ENCODE peak calls at places on chromosome 1, in nine cellular contexts. L is LoVo, U is nephron progenitor cell, A is SHP77, G is cardiac muscle cell, S is fibroblast of the aortic adventitia, Y is osteocyte, D is fibroblast of pulmonary artery, O is fibroblast of villous mesenchyme. N is an unnamed sample.
A peak's percentile ranks its signal among the peaks of the same experiment; 100 is the strongest.

GRCh38 chr1:151851886-151852285 is 1.6 kb downstream of the THEM5 start:
- DNase-seq in D (no peak), S (no peak), G (no peak), Y (no peak), L (no peak), A (no peak), O (no peak), U (no peak), N (no peak)

GRCh38 chr1:238675241-238675640 is 711.1 kb upstream of the CHRM3 start:
- DNase-seq in A (no peak), G (no peak), Y (no peak), U (no peak), O (no peak), L (no peak), D (no peak), S (no peak), N (no peak)

GRCh38 chr1:239558992-239559391 is 172.6 kb downstream of the CHRM3 start:
- DNase-seq in S (no peak), Y (no peak), O (no peak), G (no peak), D (no peak), L (no peak), A (no peak), U (no peak), N (no peak)

GRCh38 chr1:210373878-210374599 is 45.3 kb downstream of the HHAT start:
- DNase-seq in O (peak; percentile 90), A (peak; percentile 47), Y (no peak), S (peak; percentile 71), U (peak; percentile 71), D (peak; percentile 89), L (peak; percentile 41), G (peak; percentile 91), N (peak; percentile 54)

GRCh38 chr1:218346391-218347204 is 1.5 kb downstream of the TGFB2 start:
- DNase-seq in O (peak; percentile 60), A (no peak), U (peak; percentile 24), L (no peak), G (peak; percentile 52), Y (no peak), S (peak; percentile 60), D (peak; percentile 45), N (peak; percentile 44)

GRCh38 chr1:217660353-217661062 is 29.4 kb downstream of the SPATA17 start:
- DNase-seq in A (no peak), S (peak; percentile 69), U (no peak), D (peak; percentile 66), G (peak; percentile 65), L (peak; percentile 30), Y (no peak), O (peak; percentile 78), N (peak; percentile 46)

GRCh38 chr1:214187152-214187900 is 93.6 kb upstream of the SMYD2 start:
- DNase-seq in A (no peak), Y (no peak), U (peak; percentile 56), D (no peak), L (no peak), O (no peak), S (no peak), G (peak; percentile 3), N (peak; percentile 40)

GRCh38 chr1:64693406-64693805 is 51.5 kb upstream of the RAVER2 start:
- DNase-seq in G (no peak), Y (no peak), A (no peak), D (no peak), U (no peak), O (no peak), S (no peak), L (no peak), N (no peak)

GRCh38 chr1:218374401-218374848 is 29.3 kb downstream of the TGFB2 start:
- DNase-seq in Y (no peak), U (no peak), G (peak; percentile 25), A (no peak), O (peak; percentile 56), L (no peak), D (no peak), S (no peak), N (no peak)

GRCh38 chr1:98210064-98210463 is 289.2 kb upstream of the DPYD start:
- DNase-seq in O (peak; percentile 89), A (no peak), D (peak; percentile 89), S (peak; percentile 88), L (peak; percentile 51), G (peak; percentile 90), U (no peak), Y (no peak), N (peak; percentile 57)

GRCh38 chr1:209853677-209854076 is 25.9 kb downstream of the UTP25 start:
- DNase-seq in L (no peak), D (no peak), G (no peak), U (no peak), O (no peak), S (no peak), Y (no peak), A (no peak), N (no peak)

GRCh38 chr1:204308023-204308628 is 51.6 kb downstream of the PLEKHA6 start:
- DNase-seq in G (peak; percentile 33), S (peak; percentile 50), D (no peak), Y (no peak), O (no peak), U (no peak), L (no peak), A (no peak), N (no peak)